ENCODE peak calls at places on chromosomes 4 and X, in four cellular contexts. I is WTC11, E is K562, V is HepG2. F is an unnamed sample.

GRCh38 chrX:9315086-9315485 is 149.8 kb upstream of the TBL1X start:
- DNase-seq in I (no peak), E (no peak), V (no peak), F (no peak)

GRCh38 chr4:127069675-127070074 is 563.1 kb upstream of the INTU start:
- DNase-seq in E (no peak), V (no peak), I (no peak), F (no peak)

GRCh38 chr4:1245481-1246051 is 3.4 kb downstream of the CTBP1 start:
- DNase-seq in I (no peak), V (no peak), E (peak), F (no peak)

GRCh38 chr4:39120418-39120817 is 58.4 kb downstream of the KLHL5 start:
- DNase-seq in V (no peak), E (no peak), I (no peak), F (no peak)

GRCh38 chr4:181528570-181529184 is 714.5 kb upstream of the TENM3 start:
- DNase-seq in E (peak), I (peak), V (peak), F (peak)

GRCh38 chr4:92433272-92433758 is 129.5 kb downstream of the GRID2 start:
- DNase-seq in E (no peak), I (peak), V (no peak), F (no peak)

GRCh38 chr4:121176082-121176706 is 12.1 kb upstream of the TNIP3 start:
- DNase-seq in E (no peak), I (no peak), V (no peak), F (no peak)

GRCh38 chr4:146621-147020 is 22.3 kb downstream of the ZNF718 start:
- DNase-seq in E (no peak), I (no peak), V (no peak), F (no peak)

GRCh38 chr4:183610613-183611012 is 48.4 kb downstream of the RWDD4 start:
- DNase-seq in V (no peak), E (no peak), I (no peak), F (no peak)

GRCh38 chr4:7193040-7193958 is 961 bp downstream of the SORCS2 start:
- DNase-seq in I (no peak), V (no peak), E (no peak), F (no peak)

GRCh38 chr4:602559-602942 is 22.8 kb upstream of the PDE6B start:
- DNase-seq in I (peak), V (peak), E (peak), F (peak)

DNA sequence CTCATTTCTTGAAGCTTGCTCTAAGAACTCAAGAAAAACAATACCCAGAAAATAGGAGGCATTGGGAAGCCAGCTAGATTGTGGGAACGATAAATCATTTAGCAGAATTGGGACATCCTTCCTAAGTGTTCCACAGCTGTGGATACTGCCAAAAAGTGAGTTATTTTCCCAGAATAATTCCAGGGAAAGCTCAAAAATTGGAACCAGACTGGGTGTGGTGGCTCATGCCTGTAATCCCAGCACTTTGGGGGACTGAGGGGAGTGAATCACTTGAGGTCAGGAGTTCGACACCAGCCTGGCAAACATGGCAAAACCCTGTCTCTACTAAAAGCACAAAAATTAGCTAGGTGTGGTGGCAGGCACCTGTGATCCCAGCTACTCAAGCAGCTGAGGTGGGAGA is 68.2 kb upstream of the GK2 start:
- DNase-seq in E (no peak), V (no peak), I (no peak), F (no peak)
- TF ChIP-seq ELF4 in E (no peak), V (no peak), I (no peak), F (no peak)

GRCh38 chr4:116702949-116703348 is 382.4 kb downstream of the TRAM1L1 start:
- DNase-seq in I (no peak), V (peak), E (no peak), F (peak)
- TF ChIP-seq ELF4 in I (no peak), V (no peak), E (no peak), F (no peak)

DNA sequence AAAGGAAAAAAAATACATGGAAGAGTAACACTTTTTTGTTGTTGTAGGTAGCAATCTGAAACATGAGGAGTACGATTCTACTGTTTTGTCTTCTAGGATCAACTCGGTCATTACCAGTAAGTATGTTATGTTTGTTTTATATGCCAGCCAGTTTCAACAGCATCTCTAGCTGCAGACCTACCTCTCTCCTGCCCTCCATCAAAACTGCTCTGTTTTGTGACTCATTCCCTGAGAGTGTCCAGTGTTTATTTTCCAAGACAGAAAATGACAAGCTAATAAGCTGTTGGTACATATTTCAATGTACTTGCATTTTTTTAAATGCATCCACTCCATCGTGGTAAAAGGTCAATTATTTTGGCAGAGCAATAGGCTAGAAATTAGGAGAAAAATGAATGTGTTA is 347 bp downstream of the AMTN start:
- DNase-seq in I (no peak), E (no peak), V (no peak), F (no peak)
- TF ChIP-seq ELF4 in I (no peak), E (no peak), V (no peak), F (no peak)

GRCh38 chr4:161182913-161183312 is 980.9 kb downstream of the FSTL5 start:
- DNase-seq in E (no peak), I (no peak), V (peak), F (no peak)

GRCh38 chr4:161189286-161190134 is 974.3 kb downstream of the FSTL5 start:
- DNase-seq in I (no peak), V (no peak), E (no peak), F (no peak)

GRCh38 chr4:161188578-161188977 is 975.2 kb downstream of the FSTL5 start:
- DNase-seq in I (no peak), E (no peak), V (no peak), F (no peak)

GRCh38 chr4:161183729-161184128 is 980.1 kb downstream of the FSTL5 start:
- DNase-seq in E (no peak), V (no peak), I (no peak), F (no peak)

GRCh38 chr4:161186750-161187149 is 977.0 kb downstream of the FSTL5 start:
- DNase-seq in E (no peak), V (no peak), I (no peak), F (no peak)
- TF ChIP-seq ELF4 in E (no peak), V (no peak), I (no peak), F (no peak)